ENCODE peak calls at places on chromosome 2, in eight cellular contexts. One of them, this sample, is unnamed.

GRCh38 chr2:59969161-59969560 is 584.3 kb downstream of the BCL11A start:
- DNase-seq in Calu3: no peak
- DNase-seq in B cell: no peak
- DNase-seq in Panc1: no peak
- DNase-seq in WTC11: no peak
- DNase-seq in AG09319: no peak
- DNase-seq in psoas muscle: no peak
- DNase-seq in HFF-Myc: no peak
- DNase-seq in this sample: no peak

GRCh38 chr2:127658146-127658545 is 12.2 kb downstream of the GPR17 start:
- DNase-seq in Calu3: no peak
- DNase-seq in B cell: no peak
- DNase-seq in Panc1: no peak
- DNase-seq in WTC11: no peak
- DNase-seq in AG09319: no peak
- DNase-seq in psoas muscle: peak; percentile 19
- DNase-seq in HFF-Myc: no peak
- DNase-seq in this sample: no peak

GRCh38 chr2:214782671-214783070 is 26.8 kb downstream of the BARD1 start:
- DNase-seq in Calu3: no peak
- DNase-seq in B cell: no peak
- DNase-seq in Panc1: no peak
- DNase-seq in WTC11: no peak
- DNase-seq in AG09319: no peak
- DNase-seq in psoas muscle: no peak
- DNase-seq in HFF-Myc: no peak
- DNase-seq in this sample: no peak

GRCh38 chr2:8239402-8240127 is 442.3 kb upstream of the ID2 start:
- DNase-seq in Calu3: no peak
- DNase-seq in B cell: no peak
- DNase-seq in Panc1: no peak
- DNase-seq in WTC11: no peak
- DNase-seq in AG09319: no peak
- DNase-seq in psoas muscle: no peak
- DNase-seq in HFF-Myc: no peak
- DNase-seq in this sample: no peak

GRCh38 chr2:238585836-238586821 is 159.4 kb downstream of the ASB1 start:
- DNase-seq in Calu3: no peak
- DNase-seq in B cell: no peak
- DNase-seq in Panc1: no peak
- DNase-seq in WTC11: no peak
- DNase-seq in AG09319: no peak
- DNase-seq in psoas muscle: no peak
- DNase-seq in HFF-Myc: no peak
- DNase-seq in this sample: no peak

GRCh38 chr2:74006424-74006823 is 21.7 kb downstream of the TET3 start:
- DNase-seq in Calu3: no peak
- DNase-seq in B cell: no peak
- DNase-seq in Panc1: no peak
- DNase-seq in WTC11: peak; percentile 58
- DNase-seq in AG09319: no peak
- DNase-seq in psoas muscle: no peak
- DNase-seq in HFF-Myc: no peak
- DNase-seq in this sample: no peak

GRCh38 chr2:207768168-207768890 is 1.4 kb downstream of the FZD5 start:
- DNase-seq in Calu3: peak; percentile 37
- DNase-seq in B cell: peak; percentile 61
- DNase-seq in Panc1: no peak
- DNase-seq in WTC11: peak; percentile 43
- DNase-seq in AG09319: no peak
- DNase-seq in psoas muscle: peak; percentile 67
- DNase-seq in HFF-Myc: no peak
- DNase-seq in this sample: no peak

GRCh38 chr2:64120928-64121327 is 23.3 kb downstream of the PELI1 start:
- DNase-seq in Calu3: peak; percentile 41
- DNase-seq in B cell: no peak
- DNase-seq in Panc1: no peak
- DNase-seq in WTC11: no peak
- DNase-seq in AG09319: no peak
- DNase-seq in psoas muscle: no peak
- DNase-seq in HFF-Myc: no peak
- DNase-seq in this sample: no peak

GRCh38 chr2:176081451-176081992 is 2.2 kb downstream of the EVX2 start:
- DNase-seq in Calu3: no peak
- DNase-seq in B cell: no peak
- DNase-seq in Panc1: no peak
- DNase-seq in WTC11: no peak
- DNase-seq in AG09319: no peak
- DNase-seq in psoas muscle: no peak
- DNase-seq in HFF-Myc: no peak
- DNase-seq in this sample: no peak

GRCh38 chr2:176081993-176082884 is 1.5 kb downstream of the EVX2 start:
- DNase-seq in Calu3: no peak
- DNase-seq in B cell: no peak
- DNase-seq in Panc1: no peak
- DNase-seq in WTC11: peak; percentile 52
- DNase-seq in AG09319: no peak
- DNase-seq in psoas muscle: no peak
- DNase-seq in HFF-Myc: no peak
- DNase-seq in this sample: no peak

GRCh38 chr2:176079285-176079830 is 4.4 kb downstream of the EVX2 start:
- DNase-seq in Calu3: no peak
- DNase-seq in B cell: no peak
- DNase-seq in Panc1: no peak
- DNase-seq in WTC11: peak; percentile 59
- DNase-seq in AG09319: no peak
- DNase-seq in psoas muscle: no peak
- DNase-seq in HFF-Myc: no peak
- DNase-seq in this sample: no peak

GRCh38 chr2:176079851-176080539 is 3.8 kb downstream of the EVX2 start:
- DNase-seq in Calu3: peak; percentile 79
- DNase-seq in B cell: peak; percentile 23
- DNase-seq in Panc1: no peak
- DNase-seq in WTC11: peak; percentile 90
- DNase-seq in AG09319: no peak
- DNase-seq in psoas muscle: peak; percentile 80
- DNase-seq in HFF-Myc: no peak
- DNase-seq in this sample: no peak

GRCh38 chr2:176080540-176081355 is 3.0 kb downstream of the EVX2 start:
- DNase-seq in Calu3: peak; percentile 30
- DNase-seq in B cell: peak; percentile 12
- DNase-seq in Panc1: no peak
- DNase-seq in WTC11: peak; percentile 59
- DNase-seq in AG09319: no peak
- DNase-seq in psoas muscle: no peak
- DNase-seq in HFF-Myc: no peak
- DNase-seq in this sample: no peak
- TF ChIP-seq CTCF in Calu3: no peak
- TF ChIP-seq CTCF in B cell: no peak
- TF ChIP-seq CTCF in Panc1: no peak
- TF ChIP-seq CTCF in WTC11: no peak
- TF ChIP-seq CTCF in AG09319: no peak
- TF ChIP-seq CTCF in psoas muscle: no peak
- TF ChIP-seq CTCF in HFF-Myc: no peak
- TF ChIP-seq CTCF in this sample: no peak

GRCh38 chr2:86673976-86674670 is 46.0 kb upstream of the RMND5A start:
- DNase-seq in Calu3: no peak
- DNase-seq in B cell: no peak
- DNase-seq in Panc1: no peak
- DNase-seq in WTC11: no peak
- DNase-seq in AG09319: no peak
- DNase-seq in psoas muscle: no peak
- DNase-seq in HFF-Myc: no peak
- DNase-seq in this sample: no peak

GRCh38 chr2:86673011-86673410 is 47.1 kb upstream of the RMND5A start:
- DNase-seq in Calu3: no peak
- DNase-seq in B cell: no peak
- DNase-seq in Panc1: no peak
- DNase-seq in WTC11: no peak
- DNase-seq in AG09319: no peak
- DNase-seq in psoas muscle: no peak
- DNase-seq in HFF-Myc: no peak
- DNase-seq in this sample: no peak

GRCh38 chr2:86679036-86679435 is 41.1 kb upstream of the RMND5A start:
- DNase-seq in Calu3: no peak
- DNase-seq in B cell: no peak
- DNase-seq in Panc1: no peak
- DNase-seq in WTC11: no peak
- DNase-seq in AG09319: no peak
- DNase-seq in psoas muscle: no peak
- DNase-seq in HFF-Myc: no peak
- DNase-seq in this sample: no peak

GRCh38 chr2:86675104-86675503 is 45.0 kb upstream of the RMND5A start:
- DNase-seq in Calu3: no peak
- DNase-seq in B cell: no peak
- DNase-seq in Panc1: no peak
- DNase-seq in WTC11: no peak
- DNase-seq in AG09319: no peak
- DNase-seq in psoas muscle: no peak
- DNase-seq in HFF-Myc: no peak
- DNase-seq in this sample: no peak

GRCh38 chr2:86675611-86676015 is 44.5 kb upstream of the RMND5A start:
- DNase-seq in Calu3: peak; percentile 25
- DNase-seq in B cell: peak; percentile 6
- DNase-seq in Panc1: no peak
- DNase-seq in WTC11: no peak
- DNase-seq in AG09319: no peak
- DNase-seq in psoas muscle: no peak
- DNase-seq in HFF-Myc: no peak
- DNase-seq in this sample: no peak
- TF ChIP-seq CTCF in Calu3: peak; percentile 40
- TF ChIP-seq CTCF in B cell: no peak
- TF ChIP-seq CTCF in Panc1: peak; percentile 38
- TF ChIP-seq CTCF in WTC11: no peak
- TF ChIP-seq CTCF in AG09319: no peak
- TF ChIP-seq CTCF in psoas muscle: no peak
- TF ChIP-seq CTCF in HFF-Myc: no peak
- TF ChIP-seq CTCF in this sample: no peak

GRCh38 chr2:152647417-152648010 is 69.7 kb downstream of the PRPF40A start:
- DNase-seq in Calu3: no peak
- DNase-seq in B cell: no peak
- DNase-seq in Panc1: no peak
- DNase-seq in WTC11: no peak
- DNase-seq in AG09319: no peak
- DNase-seq in psoas muscle: peak; percentile 87
- DNase-seq in HFF-Myc: peak; percentile 30
- DNase-seq in this sample: no peak

GRCh38 chr2:152649997-152650396 is 67.3 kb downstream of the PRPF40A start:
- DNase-seq in Calu3: no peak
- DNase-seq in B cell: no peak
- DNase-seq in Panc1: no peak
- DNase-seq in WTC11: no peak
- DNase-seq in AG09319: no peak
- DNase-seq in psoas muscle: no peak
- DNase-seq in HFF-Myc: no peak
- DNase-seq in this sample: no peak

GRCh38 chr2:152646264-152646663 is 71.0 kb downstream of the PRPF40A start:
- DNase-seq in Calu3: no peak
- DNase-seq in B cell: no peak
- DNase-seq in Panc1: no peak
- DNase-seq in WTC11: no peak
- DNase-seq in AG09319: no peak
- DNase-seq in psoas muscle: no peak
- DNase-seq in HFF-Myc: no peak
- DNase-seq in this sample: no peak

GRCh38 chr2:152646775-152647174 is 70.5 kb downstream of the PRPF40A start:
- DNase-seq in Calu3: no peak
- DNase-seq in B cell: no peak
- DNase-seq in Panc1: peak; percentile 52
- DNase-seq in WTC11: no peak
- DNase-seq in AG09319: no peak
- DNase-seq in psoas muscle: no peak
- DNase-seq in HFF-Myc: peak; percentile 59
- DNase-seq in this sample: peak; percentile 89

DNA sequence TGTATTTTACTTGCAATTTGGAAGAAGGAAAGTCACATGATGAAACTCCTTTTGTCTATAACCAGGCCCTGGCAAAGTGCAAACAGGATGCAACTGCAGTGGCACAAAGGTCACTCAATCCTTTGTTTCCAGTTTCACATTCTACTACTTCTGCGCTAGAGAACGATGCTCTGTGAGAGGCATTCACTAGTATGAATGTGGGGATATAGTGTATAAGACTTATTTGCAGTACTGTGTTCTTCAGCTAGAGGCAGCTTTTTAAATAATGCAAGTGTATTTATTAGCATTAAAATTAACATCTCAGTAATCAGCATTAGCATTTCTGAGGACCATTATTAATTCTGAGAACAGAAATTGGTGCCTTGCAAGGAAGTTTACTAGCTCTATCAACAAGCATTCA is 68.9 kb downstream of the PRPF40A start:
- DNase-seq in Calu3: no peak
- DNase-seq in B cell: no peak
- DNase-seq in Panc1: no peak
- DNase-seq in WTC11: no peak
- DNase-seq in AG09319: no peak
- DNase-seq in psoas muscle: no peak
- DNase-seq in HFF-Myc: no peak
- DNase-seq in this sample: no peak
- TF ChIP-seq CTCF in Calu3: no peak
- TF ChIP-seq CTCF in B cell: peak; percentile 24
- TF ChIP-seq CTCF in Panc1: peak; percentile 49
- TF ChIP-seq CTCF in WTC11: no peak
- TF ChIP-seq CTCF in AG09319: peak; percentile 16
- TF ChIP-seq CTCF in psoas muscle: no peak
- TF ChIP-seq CTCF in HFF-Myc: no peak
- TF ChIP-seq CTCF in this sample: no peak

GRCh38 chr2:2542966-2543555 is 212.0 kb upstream of the MYT1L start:
- DNase-seq in Calu3: no peak
- DNase-seq in B cell: no peak
- DNase-seq in Panc1: no peak
- DNase-seq in WTC11: peak; percentile 68
- DNase-seq in AG09319: no peak
- DNase-seq in psoas muscle: no peak
- DNase-seq in HFF-Myc: no peak
- DNase-seq in this sample: no peak

GRCh38 chr2:2547911-2548310 is 216.8 kb upstream of the MYT1L start:
- DNase-seq in Calu3: no peak
- DNase-seq in B cell: no peak
- DNase-seq in Panc1: no peak
- DNase-seq in WTC11: no peak
- DNase-seq in AG09319: no peak
- DNase-seq in psoas muscle: no peak
- DNase-seq in HFF-Myc: no peak
- DNase-seq in this sample: no peak

GRCh38 chr2:2547451-2547850 is 216.4 kb upstream of the MYT1L start:
- DNase-seq in Calu3: no peak
- DNase-seq in B cell: no peak
- DNase-seq in Panc1: no peak
- DNase-seq in WTC11: no peak
- DNase-seq in AG09319: no peak
- DNase-seq in psoas muscle: no peak
- DNase-seq in HFF-Myc: no peak
- DNase-seq in this sample: no peak

GRCh38 chr2:2542316-2542715 is 211.2 kb upstream of the MYT1L start:
- DNase-seq in Calu3: no peak
- DNase-seq in B cell: no peak
- DNase-seq in Panc1: no peak
- DNase-seq in WTC11: no peak
- DNase-seq in AG09319: no peak
- DNase-seq in psoas muscle: no peak
- DNase-seq in HFF-Myc: no peak
- DNase-seq in this sample: no peak

DNA sequence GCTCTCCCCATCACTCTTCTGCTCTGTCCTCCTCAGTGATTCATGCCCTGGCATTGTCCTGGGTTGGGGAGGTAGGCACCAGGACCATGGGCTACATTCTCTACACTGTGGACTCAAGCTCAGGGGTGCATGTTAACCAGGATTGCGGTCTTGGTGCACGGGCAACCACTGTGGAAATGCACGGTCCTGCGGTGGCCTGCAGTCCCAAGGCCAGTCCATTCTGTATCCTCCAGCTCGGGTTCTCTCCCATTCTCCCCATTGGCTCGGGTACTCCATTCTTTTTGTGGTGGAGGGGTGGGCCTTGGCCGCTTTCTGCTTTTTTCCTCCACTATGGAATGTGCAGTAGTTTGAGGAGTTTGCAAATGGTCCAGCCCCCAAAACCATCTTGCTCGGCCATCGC is 215.0 kb upstream of the MYT1L start:
- DNase-seq in Calu3: no peak
- DNase-seq in B cell: no peak
- DNase-seq in Panc1: no peak
- DNase-seq in WTC11: no peak
- DNase-seq in AG09319: no peak
- DNase-seq in psoas muscle: no peak
- DNase-seq in HFF-Myc: no peak
- DNase-seq in this sample: no peak
- TF ChIP-seq CTCF in Calu3: no peak
- TF ChIP-seq CTCF in B cell: no peak
- TF ChIP-seq CTCF in Panc1: no peak
- TF ChIP-seq CTCF in WTC11: no peak
- TF ChIP-seq CTCF in AG09319: no peak
- TF ChIP-seq CTCF in psoas muscle: no peak
- TF ChIP-seq CTCF in HFF-Myc: no peak
- TF ChIP-seq CTCF in this sample: no peak

This sample was measured in AG09309.